ENCODE peak calls at places on chromosomes 11 and 22, in five cellular contexts. T is HAP-1, P is nephron progenitor cell, C is cardiac muscle cell, J is COR-L47. M is an unnamed sample.

GRCh38 chr11:61814958-61815789 is 1.6 kb downstream of the FADS1 start:
- DNase-seq in T (peak), P (peak), C (peak), J (peak), M (peak)

GRCh38 chr22:42328130-42328821 is 57.8 kb upstream of the TCF20 start:
- DNase-seq in T (no peak), P (no peak), C (no peak), J (no peak), M (no peak)

GRCh38 chr11:43504316-43504950 is 145.7 kb downstream of the TTC17 start:
- DNase-seq in T (peak), P (peak), C (peak), J (peak), M (peak)

GRCh38 chr11:13011366-13012036 is 2.4 kb downstream of the RASSF10 start:
- DNase-seq in T (no peak), P (no peak), C (no peak), J (no peak), M (no peak)

GRCh38 chr22:16953206-16954059 is 54.6 kb downstream of the GAB4 start:
- DNase-seq in T (no peak), P (no peak), C (no peak), J (no peak), M (no peak)

GRCh38 chr11:47259178-47259977 is 1.6 kb downstream of the NR1H3 start:
- DNase-seq in T (peak), P (peak), C (peak), J (no peak), M (no peak)

GRCh38 chr22:27129266-27129665 is 471.9 kb downstream of the MIAT start:
- DNase-seq in T (no peak), P (no peak), C (no peak), J (no peak), M (no peak)

GRCh38 chr11:127106142-127106541 is 105.6 kb upstream of the KIRREL3 start:
- DNase-seq in T (no peak), P (peak), C (peak), J (peak), M (no peak)

GRCh38 chr11:130894322-130895025 is 21.8 kb downstream of the SNX19 start:
- DNase-seq in T (peak), P (peak), C (peak), J (peak), M (peak)

GRCh38 chr11:35507688-35508087 is 17.7 kb downstream of the PAMR1 start:
- DNase-seq in T (no peak), P (no peak), C (no peak), J (no peak), M (no peak)

GRCh38 chr11:69263736-69264052 is 30.3 kb upstream of the MYEOV start:
- DNase-seq in T (no peak), P (no peak), C (peak), J (no peak), M (no peak)

GRCh38 chr11:79081441-79082124 is 359.2 kb downstream of the TENM4 start:
- DNase-seq in T (no peak), P (no peak), C (no peak), J (no peak), M (no peak)

GRCh38 chr11:105867742-105868141 is 154.3 kb downstream of the MSANTD4 start:
- DNase-seq in T (no peak), P (no peak), C (peak), J (no peak), M (no peak)

GRCh38 chr22:27804683-27805297 is 3.2 kb upstream of the MN1 start:
- DNase-seq in T (peak), P (peak), C (peak), J (peak), M (peak)

GRCh38 chr22:49326558-49326957 is 501.1 kb downstream of the BRD1 start:
- DNase-seq in T (no peak), P (no peak), C (no peak), J (no peak), M (no peak)

GRCh38 chr11:69915151-69915500 is 95.9 kb upstream of the FGF3 start:
- DNase-seq in T (no peak), P (no peak), C (no peak), J (no peak), M (no peak)

GRCh38 chr11:103673773-103674172 is 362.7 kb upstream of the DDI1 start:
- DNase-seq in T (no peak), P (no peak), C (no peak), J (no peak), M (no peak)

GRCh38 chr11:14342906-14343305 is 16.1 kb downstream of the RRAS2 start:
- DNase-seq in T (no peak), P (no peak), C (no peak), J (no peak), M (no peak)

GRCh38 chr11:117750357-117750756 is 46.7 kb downstream of the DSCAML1 start:
- DNase-seq in T (no peak), P (no peak), C (no peak), J (no peak), M (no peak)

GRCh38 chr11:2139118-2139490 is at the start of gene IGF2:
- DNase-seq in T (no peak), P (peak), C (peak), J (peak), M (no peak)

GRCh38 chr22:29259253-29259899 is 8.4 kb downstream of the RHBDD3 start:
- DNase-seq in T (peak), P (no peak), C (no peak), J (no peak), M (no peak)

GRCh38 chr22:50307891-50308596 is 598 bp upstream of the PLXNB2 start:
- DNase-seq in T (peak), P (no peak), C (no peak), J (no peak), M (no peak)

GRCh38 chr11:69700278-69701140 is 3.3 kb downstream of the FGF19 start:
- DNase-seq in T (peak), P (peak), C (peak), J (peak), M (peak)

GRCh38 chr22:38753894-38754246 is 1.9 kb downstream of the SUN2 start:
- DNase-seq in T (no peak), P (no peak), C (no peak), J (no peak), M (no peak)

GRCh38 chr22:36862251-36863242 is 1.7 kb downstream of the NCF4 start:
- DNase-seq in T (no peak), P (no peak), C (no peak), J (no peak), M (no peak)

M was measured in cerebellum.